ENCODE peak calls at places on chromosomes 6 and 20, in eight cellular contexts. Z is K562, S is SK-N-SH, Y is stomach, B is HCT116, J is transverse colon, L is endothelial cell of umbilical vein, M is breast epithelium. W is an unnamed sample.

GRCh38 chr6:80547827-80548226 is 441.4 kb downstream of the BCKDHB start:
- DNase-seq in Z (no peak), S (no peak), Y (no peak), B (no peak), J (no peak), L (no peak), M (no peak), W (no peak)

GRCh38 chr20:46351357-46352058 is 43.2 kb upstream of the CDH22 start:
- DNase-seq in Z (no peak), S (no peak), Y (no peak), B (no peak), J (no peak), L (no peak), M (no peak), W (no peak)

GRCh38 chr20:8215516-8215915 is 83.5 kb downstream of the PLCB1 start:
- DNase-seq in Z (no peak), S (no peak), Y (no peak), B (no peak), J (no peak), L (peak; percentile 16), M (no peak), W (peak; percentile 71)

GRCh38 chr20:34557936-34558319 is 590 bp upstream of the MAP1LC3A start:
- DNase-seq in Z (no peak), S (peak; percentile 44), Y (no peak), B (no peak), J (no peak), L (no peak), M (no peak), W (no peak)

GRCh38 chr6:140744648-140745320 is 1370.3 kb upstream of the CITED2 start:
- DNase-seq in Z (peak; percentile 3), S (no peak), Y (peak; percentile 29), B (no peak), J (no peak), L (no peak), M (no peak), W (no peak)

GRCh38 chr20:19335341-19335740 is 122.9 kb downstream of the SLC24A3 start:
- DNase-seq in Z (no peak), S (no peak), Y (no peak), B (no peak), J (no peak), L (no peak), M (no peak), W (no peak)

GRCh38 chr20:32702706-32703425 is 29.1 kb upstream of the C20orf203 start:
- DNase-seq in Z (no peak), S (no peak), Y (no peak), B (no peak), J (no peak), L (no peak), M (no peak), W (no peak)

GRCh38 chr20:56195946-56196345 is 52.6 kb upstream of the MC3R start:
- DNase-seq in Z (no peak), S (no peak), Y (no peak), B (no peak), J (no peak), L (no peak), M (no peak), W (no peak)

GRCh38 chr6:18823782-18824386 is 436.7 kb downstream of the RNF144B start:
- DNase-seq in Z (peak; percentile 84), S (peak; percentile 3), Y (no peak), B (peak; percentile 74), J (no peak), L (peak; percentile 7), M (no peak), W (no peak)

GRCh38 chr6:42407379-42407778 is 44.3 kb downstream of the TRERF1 start:
- DNase-seq in Z (peak; percentile 61), S (no peak), Y (no peak), B (no peak), J (no peak), L (no peak), M (no peak), W (no peak)

GRCh38 chr20:1225263-1225728 is 548 bp upstream of the RAD21L1 start:
- DNase-seq in Z (no peak), S (no peak), Y (no peak), B (no peak), J (no peak), L (peak; percentile 48), M (no peak), W (no peak)

GRCh38 chr6:39823187-39823815 is 31.1 kb downstream of the DAAM2 start:
- DNase-seq in Z (no peak), S (no peak), Y (no peak), B (no peak), J (peak; percentile 43), L (no peak), M (no peak), W (peak; percentile 90)

GRCh38 chr6:159068904-159069578 is 24.2 kb upstream of the TAGAP start:
- DNase-seq in Z (no peak), S (no peak), Y (no peak), B (no peak), J (no peak), L (no peak), M (no peak), W (no peak)

GRCh38 chr20:63067266-63067635 is 60.5 kb upstream of the BHLHE23 start:
- DNase-seq in Z (no peak), S (no peak), Y (no peak), B (no peak), J (no peak), L (no peak), M (no peak), W (peak; percentile 59)

GRCh38 chr20:38961530-38962043 is 557 bp upstream of the DHX35 start:
- DNase-seq in Z (no peak), S (no peak), Y (no peak), B (no peak), J (no peak), L (no peak), M (no peak), W (no peak)

GRCh38 chr6:21386744-21387143 is 206.8 kb upstream of the SOX4 start:
- DNase-seq in Z (peak; percentile 10), S (no peak), Y (no peak), B (no peak), J (no peak), L (no peak), M (no peak), W (no peak)

GRCh38 chr6:169991031-169991390 is 239.6 kb downstream of the ERMARD start:
- DNase-seq in Z (no peak), S (no peak), Y (peak; percentile 13), B (no peak), J (no peak), L (no peak), M (no peak), W (peak; percentile 28)

GRCh38 chr6:16481680-16482079 is 243.3 kb downstream of the GMPR start:
- DNase-seq in Z (no peak), S (no peak), Y (no peak), B (no peak), J (no peak), L (no peak), M (no peak), W (no peak)

GRCh38 chr20:38645980-38646858 is 44.6 kb downstream of the ARHGAP40 start:
- DNase-seq in Z (peak; percentile 89), S (peak; percentile 93), Y (peak; percentile 83), B (peak; percentile 43), J (peak; percentile 81), L (peak; percentile 64), M (no peak), W (peak; percentile 74)

GRCh38 chr6:35236223-35236622 is 22.5 kb downstream of the SCUBE3 start:
- DNase-seq in Z (no peak), S (no peak), Y (no peak), B (no peak), J (no peak), L (no peak), M (no peak), W (peak; percentile 39)

GRCh38 chr6:28258877-28259777 is at the start of gene NKAPL:
- DNase-seq in Z (no peak), S (no peak), Y (peak; percentile 65), B (no peak), J (peak; percentile 66), L (peak; percentile 46), M (no peak), W (peak; percentile 93)

GRCh38 chr6:38310061-38310460 is 329.7 kb downstream of the BTBD9 start:
- DNase-seq in Z (no peak), S (no peak), Y (no peak), B (no peak), J (no peak), L (no peak), M (no peak), W (no peak)
- H3K27ac ChIP-seq in Z (no peak overlapping the region), S (no peak overlapping the region), Y (no peak overlapping the region), B (no peak overlapping the region), J (no peak overlapping the region), L (no peak overlapping the region), M (no peak overlapping the region), W (no peak overlapping the region)

GRCh38 chr20:59042796-59043621 is 423 bp upstream of the PRELID3B start:
- DNase-seq in Z (peak; percentile 97), S (peak; percentile 100), Y (peak; percentile 96), B (peak; percentile 84), J (peak; percentile 96), L (peak; percentile 90), M (peak; percentile 87), W (peak; percentile 96)
- TF ChIP-seq POLR2AphosphoS5 in Z (no peak), S (peak; percentile 40), Y (peak; percentile 55), B (peak; percentile 51), J (peak; percentile 3), L (peak; percentile 43), M (peak; percentile 7), W (peak; percentile 71)

DNA sequence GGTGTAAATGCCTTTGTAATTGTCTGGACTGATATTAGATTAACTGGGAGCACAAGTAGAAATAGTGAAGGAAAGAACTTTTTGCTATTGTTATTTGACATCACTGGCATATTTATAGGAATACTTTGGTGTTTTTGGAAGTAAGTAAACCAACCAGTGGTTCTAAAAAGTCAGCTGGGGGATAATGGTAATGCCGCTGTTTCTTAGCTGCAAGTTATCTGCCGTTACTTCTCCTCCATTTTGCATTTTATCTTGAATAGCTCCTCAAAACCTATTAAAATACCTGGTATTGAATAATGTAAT is 3.8 kb downstream of the PTPN1 start:
- DNase-seq in Z (no peak), S (no peak), Y (no peak), B (no peak), J (no peak), L (no peak), M (no peak), W (no peak)
- H3K4me1 ChIP-seq in Z (peaks cover 22% of the 10 kb centered on the region), S (peaks cover 50% of the 10 kb centered on the region), Y (peaks cover 51% of the 10 kb centered on the region), B (peaks cover 14% of the 10 kb centered on the region), J (peaks cover 35% of the 10 kb centered on the region), L (peaks cover 38% of the 10 kb centered on the region), M (peaks cover 10% of the 10 kb centered on the region), W (peaks cover 89% of the 10 kb centered on the region)

GRCh38 chr6:5280926-5281325 is 19.6 kb downstream of the FARS2 start:
- DNase-seq in Z (no peak), S (no peak), Y (no peak), B (no peak), J (no peak), L (no peak), M (no peak), W (no peak)

GRCh38 chr6:5282191-5282623 is 20.9 kb downstream of the FARS2 start:
- DNase-seq in Z (peak; percentile 47), S (no peak), Y (no peak), B (no peak), J (no peak), L (no peak), M (no peak), W (no peak)

GRCh38 chr6:5278047-5278446 is 16.7 kb downstream of the FARS2 start:
- DNase-seq in Z (no peak), S (no peak), Y (no peak), B (no peak), J (no peak), L (no peak), M (no peak), W (no peak)

GRCh38 chr6:5278571-5279120 is 17.3 kb downstream of the FARS2 start:
- DNase-seq in Z (no peak), S (no peak), Y (no peak), B (no peak), J (no peak), L (no peak), M (no peak), W (no peak)

GRCh38 chr6:5279891-5280338 is 18.6 kb downstream of the FARS2 start:
- DNase-seq in Z (no peak), S (no peak), Y (no peak), B (no peak), J (no peak), L (no peak), M (no peak), W (no peak)
- H3K27ac ChIP-seq in Z (no peak overlapping the region), S (no peak overlapping the region), Y (no peak overlapping the region), B (no peak overlapping the region), J (no peak overlapping the region), L (no peak overlapping the region), M (no peak overlapping the region), W (no peak overlapping the region)

W was measured in sigmoid colon.